ENCODE peak calls at places on chromosomes 4 and X, in eight cellular contexts. I, F, N, P, T, M, J and L are unnamed samples.

GRCh38 chrX:20089845-20090244 is 26.9 kb downstream of the MAP7D2 start:
- DNase-seq in M (no peak), I (no peak), F (no peak), J (no peak), P (no peak), T (no peak), N (no peak), L (no peak)

GRCh38 chrX:149563359-149563758 is 13.6 kb upstream of the HSFX3 start:
- DNase-seq in T (no peak), F (no peak), I (no peak), M (no peak), P (no peak), J (no peak), N (no peak), L (no peak)

GRCh38 chr4:104365618-104366017 is 129.1 kb downstream of the CXXC4 start:
- DNase-seq in T (no peak), P (no peak), M (no peak), F (no peak), I (no peak), N (no peak), J (no peak), L (no peak)

GRCh38 chrX:30762754-30763153 is 109.5 kb downstream of the GK start:
- DNase-seq in J (no peak), M (no peak), I (no peak), N (no peak), F (no peak), T (no peak), P (no peak), L (no peak)

GRCh38 chrX:69238153-69238959 is 73.1 kb upstream of the PJA1 start:
- DNase-seq in J (no peak), F (no peak), I (no peak), P (no peak), N (no peak), T (peak; percentile 37), M (no peak), L (no peak)

GRCh38 chr4:108160741-108161352 is 7.9 kb downstream of the LEF1 start:
- DNase-seq in F (no peak), M (no peak), I (no peak), T (no peak), J (no peak), N (no peak), P (no peak), L (no peak)

GRCh38 chr4:183468210-183469095 is 24.0 kb downstream of the CDKN2AIP start:
- DNase-seq in I (no peak), M (no peak), P (peak; percentile 54), J (no peak), F (peak; percentile 34), T (no peak), N (peak; percentile 10), L (peak; percentile 45)

GRCh38 chr4:110610620-110610939 is 12.3 kb downstream of the PITX2 start:
- DNase-seq in N (no peak), M (no peak), I (no peak), P (no peak), F (no peak), J (no peak), T (no peak), L (no peak)

GRCh38 chrX:85244411-85245210 is 820 bp downstream of the ZNF711 start:
- DNase-seq in M (no peak), T (peak; percentile 54), I (peak; percentile 20), F (peak; percentile 23), J (no peak), N (peak; percentile 5), P (peak; percentile 7), L (no peak)

GRCh38 chrX:107978707-107979307 is 3.4 kb downstream of the TEX13B start:
- DNase-seq in F (peak; percentile 48), P (peak; percentile 19), I (peak; percentile 55), M (peak; percentile 1), N (peak; percentile 18), T (peak; percentile 44), J (no peak), L (peak; percentile 36)
- TF ChIP-seq CTCF in F (peak; percentile 60), P (peak; percentile 41), I (peak; percentile 55), M (peak; percentile 56), N (peak; percentile 54), T (peak; percentile 59), J (peak; percentile 32), L (peak; percentile 64)

DNA sequence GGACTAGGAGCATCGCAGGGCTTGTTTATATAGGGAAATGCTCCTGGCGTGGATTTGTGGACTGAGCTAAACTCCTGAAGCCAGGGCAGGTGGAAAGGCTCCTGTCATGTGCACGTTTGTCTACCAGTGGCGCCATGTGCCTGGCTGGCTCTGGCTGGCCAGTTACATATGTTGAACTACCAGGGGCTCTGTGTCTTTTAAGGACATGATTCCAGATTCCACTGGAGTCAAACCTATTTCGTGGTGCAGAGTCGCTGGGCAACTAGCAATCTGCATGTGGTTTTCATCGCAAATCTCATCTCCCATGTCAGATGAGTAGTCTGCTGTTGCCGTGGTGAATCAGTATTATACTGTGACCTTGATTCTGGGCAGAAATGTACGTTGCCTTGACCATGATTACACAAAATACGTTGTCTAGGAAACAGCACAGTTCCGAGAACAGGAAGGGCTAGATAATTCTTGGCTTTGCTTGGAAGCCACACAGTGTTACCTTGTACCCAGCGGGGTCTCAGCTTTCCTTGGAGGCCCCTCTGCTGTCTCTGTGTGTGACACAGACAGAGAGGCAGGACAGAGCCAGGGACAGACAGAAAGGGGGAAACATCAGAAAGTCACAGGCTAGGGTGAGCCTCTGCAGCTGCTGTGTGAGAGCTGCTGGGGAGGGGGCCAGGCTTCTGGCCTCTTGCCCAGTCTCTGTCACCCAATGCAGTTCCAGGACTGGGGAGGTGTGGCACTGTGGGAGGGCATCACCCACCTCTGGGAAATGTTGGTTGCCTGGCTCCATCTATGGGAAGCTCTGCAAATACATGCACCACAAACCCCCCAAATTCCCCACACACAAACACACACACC is 19.2 kb downstream of the PNMA6E start:
- DNase-seq in I (peak; percentile 95), P (peak; percentile 81), M (peak; percentile 45), N (peak; percentile 19), F (peak; percentile 92), J (no peak), T (peak; percentile 78), L (peak; percentile 74)
- TF ChIP-seq CTCF in I (peak; percentile 29), P (peak; percentile 22), M (peak; percentile 15), N (no peak), F (peak; percentile 22), J (no peak), T (peak; percentile 30), L (peak; percentile 2)

GRCh38 chr4:161564230-161564834 is 599.5 kb downstream of the FSTL5 start:
- DNase-seq in I (peak; percentile 37), J (no peak), F (peak; percentile 51), N (no peak), M (no peak), P (peak; percentile 23), T (peak; percentile 8), L (peak; percentile 38)
- TF ChIP-seq CTCF in I (peak; percentile 22), J (no peak), F (no peak), N (peak; percentile 18), M (peak; percentile 39), P (peak; percentile 32), T (peak; percentile 35), L (no peak)

GRCh38 chrX:103630171-103630511 is 1.4 kb downstream of the TCEAL1 start:
- DNase-seq in P (no peak), N (no peak), M (no peak), I (no peak), T (no peak), F (no peak), J (no peak), L (no peak)
- TF ChIP-seq CTCF in P (no peak), N (no peak), M (no peak), I (no peak), T (no peak), F (no peak), J (no peak), L (no peak)

DNA sequence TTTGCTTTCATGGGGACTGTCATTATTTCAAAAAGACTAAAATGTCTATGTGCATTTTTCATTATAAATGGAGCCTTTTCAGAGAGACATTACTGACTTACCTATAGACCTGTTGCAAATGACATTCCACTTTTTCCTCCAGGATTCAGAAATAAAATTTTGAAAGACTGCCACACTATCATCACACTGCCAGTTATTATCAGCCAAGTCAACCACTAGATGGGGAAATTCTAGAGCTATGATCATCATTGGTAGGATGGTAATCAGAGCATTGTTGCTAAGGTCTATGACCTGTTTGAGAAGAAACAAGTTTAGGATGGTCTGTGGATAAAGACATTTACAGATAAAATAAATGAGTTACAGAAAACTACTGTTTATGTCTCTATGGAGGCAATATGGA is 22.5 kb downstream of the LRRC66 start:
- DNase-seq in T (no peak), M (no peak), I (no peak), F (no peak), J (no peak), N (no peak), P (no peak), L (no peak)
- TF ChIP-seq CTCF in T (no peak), M (peak; percentile 7), I (no peak), F (no peak), J (no peak), N (no peak), P (no peak), L (no peak)

DNA sequence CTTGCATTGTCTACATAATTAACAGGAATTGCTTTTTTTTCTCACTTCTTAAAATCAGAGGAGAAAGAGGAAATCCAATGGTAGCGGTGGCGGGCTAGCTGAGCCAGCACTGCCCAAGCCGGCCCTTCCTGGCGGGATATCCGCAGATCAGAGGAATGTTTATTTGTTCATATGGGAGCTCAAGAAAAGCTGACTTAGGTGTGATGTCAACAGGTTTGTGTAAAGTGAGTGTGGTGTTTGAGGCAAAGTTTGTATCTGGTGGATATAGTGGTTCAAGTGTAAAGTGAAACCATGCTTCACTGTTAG is 466 bp upstream of the SLC39A8 start:
- DNase-seq in J (no peak), M (no peak), I (peak; percentile 7), F (no peak), T (no peak), N (no peak), P (no peak), L (no peak)
- TF ChIP-seq CTCF in J (peak; percentile 7), M (no peak), I (no peak), F (no peak), T (no peak), N (no peak), P (no peak), L (no peak)

DNA sequence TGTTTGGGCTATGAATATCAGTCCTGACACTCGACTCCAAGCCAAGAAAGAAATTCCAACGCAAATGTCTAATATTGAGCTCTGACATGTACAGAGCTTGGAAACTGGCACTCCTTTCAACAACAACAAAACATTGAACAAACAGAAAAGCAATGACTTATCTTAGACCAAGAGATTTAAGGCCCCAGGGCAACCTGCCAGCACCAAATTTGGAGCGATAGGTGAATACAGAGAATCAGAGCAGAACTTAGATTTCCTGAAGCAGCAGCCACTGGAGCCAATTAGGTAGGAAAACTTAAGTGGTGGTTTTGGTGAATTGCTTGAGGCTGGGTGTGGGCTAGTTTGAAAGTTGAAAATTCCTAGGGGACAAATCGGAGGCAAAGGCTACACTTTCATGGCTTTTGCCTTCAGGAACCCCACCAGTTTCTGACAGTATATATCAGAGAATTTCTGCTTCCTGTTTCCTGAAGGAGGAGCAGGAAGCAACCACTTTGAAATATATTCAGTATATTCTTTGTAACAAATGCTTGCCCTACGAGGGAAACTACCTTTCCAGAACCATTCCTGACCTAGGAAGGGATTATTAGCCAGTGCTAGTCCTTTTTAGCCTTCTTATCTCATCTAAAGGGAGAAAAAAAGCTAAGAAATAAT is 10.1 kb upstream of the FMR1 start:
- DNase-seq in N (no peak), F (no peak), M (no peak), J (no peak), T (no peak), P (no peak), I (no peak), L (no peak)
- TF ChIP-seq CTCF in N (no peak), F (no peak), M (no peak), J (no peak), T (no peak), P (no peak), I (no peak), L (no peak)

GRCh38 chr4:10020871-10021676 is at the start of gene SLC2A9:
- DNase-seq in F (no peak), J (peak; percentile 33), M (no peak), T (no peak), N (no peak), P (no peak), I (peak; percentile 76), L (no peak)
- TF ChIP-seq CTCF in F (no peak), J (no peak), M (no peak), T (no peak), N (no peak), P (no peak), I (no peak), L (no peak)